ENCODE peak calls at places on chromosomes 11 and 22, in six cellular contexts. W is NCI-H2081; A is mucosa of gallbladder; P is activated CD8-positive, alpha-beta memory T cell treated with anti-CD3 and anti-CD28 coated beads, Interleukin-2, amount 50 U/mL, for 48 hours; M is C1 segment of cervical spinal cord; L is activated T-cell treated with anti-CD3 and anti-CD28 coated beads for 4 hours. D is an unnamed sample.

GRCh38 chr11:118953265-118953664 is 2.8 kb upstream of the UPK2 start:
- DNase-seq in A (no peak), M (peak), W (peak), L (no peak), P (no peak), D (no peak)

GRCh38 chr22:20091690-20092476 is 11.8 kb downstream of the DGCR8 start:
- DNase-seq in A (no peak), M (no peak), W (no peak), P (no peak), L (no peak), D (no peak)

GRCh38 chr11:77126861-77127673 is 979 bp upstream of the MYO7A start:
- DNase-seq in M (peak), A (peak), L (peak), W (peak), P (peak), D (peak)

GRCh38 chr11:69950120-69950519 is 128.0 kb upstream of the ANO1 start:
- DNase-seq in W (no peak), M (no peak), L (no peak), A (peak), P (peak), D (no peak)

GRCh38 chr11:119258983-119259382 is 52.8 kb downstream of the CBL start:
- DNase-seq in M (no peak), A (no peak), P (no peak), W (no peak), L (no peak), D (no peak)

GRCh38 chr11:130629039-130629438 is 180.6 kb downstream of the ADAMTS15 start:
- DNase-seq in M (no peak), W (no peak), A (no peak), P (no peak), L (no peak), D (no peak)

GRCh38 chr11:130592056-130592455 is 143.6 kb downstream of the ADAMTS15 start:
- DNase-seq in M (no peak), A (no peak), P (no peak), W (no peak), L (no peak), D (no peak)

GRCh38 chr11:125956371-125956770 is 10.5 kb downstream of the VSIG10L2 start:
- DNase-seq in P (no peak), M (no peak), W (no peak), A (no peak), L (no peak), D (no peak)

GRCh38 chr11:11141019-11141418 is 212.0 kb downstream of the CSNK2A3 start:
- DNase-seq in M (no peak), W (no peak), L (no peak), A (no peak), P (no peak), D (no peak)

GRCh38 chr11:3014314-3014938 is 22.3 kb upstream of the NAP1L4 start:
- DNase-seq in W (no peak), A (no peak), P (peak), M (no peak), L (peak), D (peak)

GRCh38 chr11:2074266-2074825 is 64.8 kb downstream of the IGF2 start:
- DNase-seq in L (no peak), W (no peak), M (no peak), P (peak), A (no peak), D (no peak)

GRCh38 chr11:67629386-67630229 is at the start of gene NUDT8:
- DNase-seq in L (peak), M (peak), A (peak), P (peak), W (peak), D (peak)

GRCh38 chr11:8403310-8403709 is 139.6 kb upstream of the LMO1 start:
- DNase-seq in P (no peak), M (no peak), L (no peak), A (no peak), W (no peak), D (no peak)

GRCh38 chr22:30562391-30562790 is 12.1 kb downstream of the GAL3ST1 start:
- DNase-seq in M (no peak), W (no peak), L (no peak), A (peak), P (no peak), D (no peak)

GRCh38 chr11:77775941-77776340 is 44.6 kb downstream of the RSF1 start:
- DNase-seq in W (no peak), P (no peak), L (no peak), M (no peak), A (no peak), D (no peak)

GRCh38 chr11:27423125-27423524 is 49.5 kb downstream of the LGR4 start:
- DNase-seq in W (peak), M (no peak), P (no peak), L (no peak), A (peak), D (no peak)

GRCh38 chr11:9231848-9232177 is 33.3 kb downstream of the DENND5A start:
- DNase-seq in P (no peak), W (no peak), L (no peak), M (no peak), A (no peak), D (no peak)

GRCh38 chr11:125201525-125202121 is 37.1 kb downstream of the PKNOX2 start:
- DNase-seq in M (no peak), P (no peak), A (peak), W (no peak), L (no peak), D (no peak)

GRCh38 chr11:3669128-3669527 is 2.1 kb downstream of the CHRNA10 start:
- DNase-seq in A (no peak), W (no peak), L (no peak), M (no peak), P (no peak), D (no peak)

GRCh38 chr11:87405356-87405755 is 367.6 kb downstream of the TMEM135 start:
- DNase-seq in L (no peak), W (no peak), P (no peak), A (no peak), M (no peak), D (no peak)

GRCh38 chr22:44091021-44091721 is 67.1 kb downstream of the PARVB start:
- DNase-seq in W (no peak), M (no peak), A (no peak), L (no peak), P (peak), D (no peak)

GRCh38 chr11:70756341-70756740 is 358.0 kb downstream of the CTTN start:
- DNase-seq in A (no peak), W (no peak), L (no peak), M (no peak), P (no peak), D (no peak)

GRCh38 chr11:19018901-19019300 is 41.6 kb downstream of the MRGPRX2 start:
- DNase-seq in M (no peak), W (no peak), A (no peak), L (no peak), P (no peak), D (no peak)

GRCh38 chr11:115566185-115566765 is 62.1 kb upstream of the CADM1 start:
- DNase-seq in P (no peak), L (no peak), M (no peak), A (no peak), W (no peak), D (no peak)

GRCh38 chr22:32103648-32104326 is 55.3 kb downstream of the C22orf42 start:
- DNase-seq in P (no peak), L (no peak), M (no peak), W (no peak), A (no peak), D (no peak)

GRCh38 chr11:115691030-115691429 is 186.8 kb upstream of the CADM1 start:
- DNase-seq in P (no peak), M (no peak), A (no peak), L (no peak), W (no peak), D (no peak)

GRCh38 chr11:2928605-2929510 is at the start of gene PHLDA2:
- DNase-seq in W (no peak), L (peak), P (peak), M (no peak), A (peak), D (peak)

GRCh38 chr22:31235076-31235475 is 23.0 kb downstream of the LIMK2 start:
- DNase-seq in M (no peak), L (no peak), A (no peak), W (no peak), P (no peak), D (no peak)

GRCh38 chr22:44444341-44445306 is 53.4 kb downstream of the RTL6 start:
- DNase-seq in L (no peak), W (no peak), P (no peak), M (no peak), A (no peak), D (no peak)